ENCODE peak calls at places on chromosome 13, in five cellular contexts. N, P, C, I and L are unnamed samples.

GRCh38 chr13:108463365-108463764 is 166.0 kb upstream of the MYO16 start:
- DNase-seq in N (no peak), P (no peak), C (no peak), I (no peak), L (no peak)

GRCh38 chr13:76856141-76856571 is 30.0 kb downstream of the KCTD12 start:
- DNase-seq in N (no peak), P (no peak), C (no peak), I (no peak), L (no peak)

GRCh38 chr13:35512271-35512920 is 35.9 kb upstream of the MAB21L1 start:
- DNase-seq in N (no peak), P (no peak), C (no peak), I (no peak), L (no peak)

GRCh38 chr13:44833626-44834025 is 155.6 kb downstream of the NUFIP1 start:
- DNase-seq in N (no peak), P (no peak), C (no peak), I (no peak), L (no peak)

GRCh38 chr13:101291647-101292515 is 124.4 kb downstream of the NALCN start:
- DNase-seq in N (no peak), P (no peak), C (no peak), I (no peak), L (no peak)

GRCh38 chr13:51976890-51977289 is 34.4 kb downstream of the ATP7B start:
- DNase-seq in N (no peak), P (no peak), C (no peak), I (no peak), L (no peak)

GRCh38 chr13:97191615-97192014 is 30.5 kb upstream of the MBNL2 start:
- DNase-seq in N (no peak), P (no peak), C (no peak), I (no peak), L (no peak)

GRCh38 chr13:113092776-113093579 is 12.6 kb upstream of the F7 start:
- DNase-seq in N (peak), P (no peak), C (no peak), I (no peak), L (no peak)

GRCh38 chr13:67299072-67299635 is 69.0 kb upstream of the PCDH9 start:
- DNase-seq in N (no peak), P (no peak), C (no peak), I (no peak), L (no peak)

GRCh38 chr13:99658266-99658991 is 157.2 kb downstream of the TM9SF2 start:
- DNase-seq in N (peak), P (peak), C (peak), I (peak), L (peak)

GRCh38 chr13:48571121-48571901 is 38.4 kb upstream of the RCBTB2 start:
- DNase-seq in N (no peak), P (no peak), C (no peak), I (no peak), L (no peak)

GRCh38 chr13:30679483-30680330 is 55.6 kb upstream of the ALOX5AP start:
- DNase-seq in N (no peak), P (no peak), C (peak), I (no peak), L (no peak)

GRCh38 chr13:97843201-97843600 is 110.3 kb upstream of the IPO5 start:
- DNase-seq in N (no peak), P (no peak), C (no peak), I (no peak), L (no peak)

GRCh38 chr13:27450921-27451461 is 627 bp upstream of the MTIF3 start:
- DNase-seq in N (peak), P (peak), C (no peak), I (peak), L (peak)

GRCh38 chr13:67101730-67102467 is 128.2 kb downstream of the PCDH9 start:
- DNase-seq in N (no peak), P (no peak), C (no peak), I (no peak), L (no peak)

GRCh38 chr13:60335531-60335930 is 61.5 kb upstream of the TDRD3 start:
- DNase-seq in N (no peak), P (no peak), C (no peak), I (no peak), L (no peak)

GRCh38 chr13:48475230-48475629 is 57.6 kb downstream of the RCBTB2 start:
- DNase-seq in N (no peak), P (no peak), C (no peak), I (no peak), L (no peak)

GRCh38 chr13:46796129-46796514 is 839 bp downstream of the ESD start:
- DNase-seq in N (no peak), P (no peak), C (no peak), I (no peak), L (no peak)

GRCh38 chr13:36353001-36353400 is 6.8 kb upstream of the SPART start:
- DNase-seq in N (no peak), P (no peak), C (no peak), I (no peak), L (no peak)

GRCh38 chr13:20882206-20882605 is 20.3 kb downstream of the XPO4 start:
- DNase-seq in N (no peak), P (no peak), C (no peak), I (no peak), L (no peak)